ENCODE peak calls at places on chromosome 15, in nine cellular contexts. I, M, T, W, U, H, L, F and A are unnamed samples. For H3K36me3, the result is how much of the 10 kb centered on the place peaks cover.

GRCh38 chr15:72161351-72162132 is 36.0 kb downstream of the GRAMD2A start:
- DNase-seq in T (no peak), I (no peak), H (peak), W (no peak), M (no peak), L (no peak), F (no peak), U (peak), A (peak)

GRCh38 chr15:73564255-73564654 is 68.9 kb downstream of the NPTN start:
- DNase-seq in U (no peak), H (no peak), M (no peak), T (peak), I (no peak), W (no peak), F (peak), L (peak), A (peak)

GRCh38 chr15:70262591-70263274 is 165.0 kb upstream of the TLE3 start:
- DNase-seq in U (no peak), F (no peak), T (no peak), H (no peak), I (no peak), M (no peak), L (no peak), W (no peak), A (no peak)

GRCh38 chr15:74402873-74403589 is 30.7 kb downstream of the SEMA7A start:
- DNase-seq in F (no peak), U (peak), H (no peak), I (no peak), L (no peak), T (no peak), M (no peak), W (no peak), A (no peak)

GRCh38 chr15:65334586-65335231 is 30.2 kb downstream of the RNU5B-1 start:
- DNase-seq in T (no peak), U (no peak), L (no peak), F (peak), H (no peak), I (no peak), M (no peak), W (no peak), A (peak)

GRCh38 chr15:51366911-51367310 is 25.5 kb downstream of the GLDN start:
- DNase-seq in W (no peak), I (no peak), M (peak), L (peak), U (no peak), F (peak), T (peak), H (peak), A (no peak)

GRCh38 chr15:28260722-28261121 is 61.3 kb downstream of the HERC2 start:
- DNase-seq in U (no peak), F (no peak), H (no peak), T (no peak), L (no peak), W (no peak), M (no peak), I (peak), A (peak)

GRCh38 chr15:58469432-58470353 is 37.9 kb downstream of the LIPC start:
- DNase-seq in T (peak), U (no peak), W (no peak), H (no peak), M (peak), F (peak), L (peak), I (no peak), A (peak)

GRCh38 chr15:67783303-67783702 is 42.0 kb upstream of the SKOR1 start:
- DNase-seq in F (no peak), M (no peak), H (no peak), I (no peak), T (no peak), W (no peak), U (no peak), L (no peak), A (no peak)

GRCh38 chr15:79185199-79185598 is 94.6 kb upstream of the RASGRF1 start:
- DNase-seq in H (peak), U (no peak), W (no peak), I (no peak), L (no peak), T (no peak), M (no peak), F (no peak), A (peak)

GRCh38 chr15:70504305-70504951 is 258.9 kb downstream of the UACA start:
- DNase-seq in M (no peak), U (peak), I (peak), W (no peak), T (peak), H (peak), F (peak), L (peak), A (no peak)

GRCh38 chr15:28018291-28019044 is 80.6 kb downstream of the OCA2 start:
- DNase-seq in W (peak), H (no peak), L (no peak), T (no peak), F (no peak), M (no peak), I (no peak), U (no peak), A (no peak)

GRCh38 chr15:52727825-52728224 is 48.6 kb upstream of the ATOSA start:
- DNase-seq in U (no peak), H (no peak), I (no peak), W (no peak), M (no peak), T (peak), F (no peak), L (no peak), A (no peak)

GRCh38 chr15:55222588-55222987 is 25.8 kb upstream of the RSL24D1 start:
- DNase-seq in H (no peak), I (no peak), U (no peak), T (no peak), L (no peak), W (no peak), F (no peak), M (no peak), A (no peak)

GRCh38 chr15:97652700-97653167 is 307.8 kb upstream of the ARRDC4 start:
- DNase-seq in T (peak), M (no peak), I (peak), H (no peak), U (no peak), L (no peak), W (no peak), F (peak), A (peak)

GRCh38 chr15:98002874-98003273 is 42.4 kb downstream of the ARRDC4 start:
- DNase-seq in U (no peak), M (no peak), H (no peak), L (no peak), T (peak), F (no peak), W (no peak), I (no peak), A (no peak)

GRCh38 chr15:79673416-79674123 is 223.2 kb downstream of the MTHFS start:
- DNase-seq in M (no peak), F (peak), H (no peak), T (peak), I (no peak), W (no peak), U (no peak), L (peak), A (peak)

GRCh38 chr15:94327356-94327936 is 96.1 kb downstream of the MCTP2 start:
- DNase-seq in U (no peak), T (peak), I (no peak), F (peak), H (no peak), M (no peak), W (no peak), L (peak), A (peak)

GRCh38 chr15:31332020-31332680 is 5.5 kb downstream of the KLF13 start:
- DNase-seq in T (no peak), I (no peak), M (no peak), L (no peak), W (no peak), H (no peak), U (no peak), F (no peak), A (no peak)

GRCh38 chr15:40957581-40958051 is 4.3 kb downstream of the CHAC1 start:
- DNase-seq in W (no peak), L (no peak), U (no peak), T (no peak), H (peak), M (peak), F (no peak), I (peak), A (no peak)
- H3K27ac ChIP-seq in W (no peak), L (no peak), U (no peak), T (no peak), H (no peak), M (no peak), F (no peak), I (peak), A (no peak)

GRCh38 chr15:24971052-24971451 is 16.3 kb downstream of the SNRPN start:
- DNase-seq in T (no peak), W (no peak), I (no peak), F (no peak), H (no peak), U (no peak), L (no peak), M (no peak), A (no peak)
- H3K36me3 ChIP-seq in T (under half), W (half or more), I (half or more), F (half or more), H (under half), U (half or more), L (under half), M (under half), A (under half)

DNA sequence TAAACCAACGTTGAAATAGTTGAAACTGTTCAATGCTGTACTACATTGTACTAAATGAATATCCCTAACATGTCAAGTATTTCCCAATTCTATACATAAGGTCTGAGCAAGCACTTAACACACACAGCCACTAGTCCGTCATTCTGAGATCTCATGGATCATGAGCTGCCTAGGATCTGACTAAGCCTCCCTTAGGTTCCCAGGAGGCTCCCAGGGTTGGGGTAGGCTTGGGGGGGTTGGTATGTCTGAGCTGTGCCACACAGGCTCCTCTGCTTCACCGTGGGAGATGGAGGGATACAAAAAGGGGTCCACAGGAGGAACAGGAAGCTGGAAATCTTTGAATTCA is 5.9 kb downstream of the RASGRP1 start:
- DNase-seq in M (no peak), I (no peak), U (no peak), F (peak), W (no peak), L (peak), T (no peak), H (no peak), A (peak)
- H3K27ac ChIP-seq in M (no peak), I (no peak), U (no peak), F (no peak), W (no peak), L (no peak), T (no peak), H (no peak), A (no peak)

DNA sequence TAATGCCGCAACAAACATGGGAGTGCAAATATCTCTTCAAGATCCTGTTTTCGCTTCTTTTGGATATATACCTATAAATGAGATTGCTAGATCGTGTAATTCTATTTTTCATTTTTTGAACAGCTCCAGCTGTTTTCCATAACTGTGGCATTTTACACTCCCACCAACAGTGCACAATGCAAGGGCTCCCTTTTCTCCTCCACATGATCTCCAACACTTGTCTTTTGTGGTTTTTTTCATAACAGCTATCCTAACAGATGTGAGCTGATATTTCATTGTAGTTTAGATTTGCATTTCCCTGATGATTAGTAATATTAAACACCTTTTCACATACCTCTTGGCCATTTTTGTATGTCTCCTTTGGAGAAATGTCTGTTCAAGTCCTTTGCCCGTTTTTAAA is 58.6 kb upstream of the TJP1 start:
- DNase-seq in U (no peak), T (no peak), W (no peak), F (no peak), I (no peak), L (no peak), M (no peak), H (no peak), A (no peak)
- H3K36me3 ChIP-seq in U (under half), T (under half), W (under half), F (under half), I (under half), L (under half), M (under half), H (under half), A (under half)

GRCh38 chr15:39357478-39358268 is 223.2 kb upstream of the THBS1 start:
- DNase-seq in I (no peak), W (no peak), M (no peak), U (no peak), F (no peak), T (no peak), L (peak), H (no peak), A (no peak)
- H3K27ac ChIP-seq in I (peak), W (peak), M (peak), U (no peak), F (no peak), T (no peak), L (no peak), H (no peak), A (no peak)

GRCh38 chr15:34297059-34297458 is 40.5 kb downstream of the SLC12A6 start:
- DNase-seq in M (no peak), T (no peak), F (no peak), L (peak), W (no peak), I (no peak), U (no peak), H (no peak), A (no peak)

DNA sequence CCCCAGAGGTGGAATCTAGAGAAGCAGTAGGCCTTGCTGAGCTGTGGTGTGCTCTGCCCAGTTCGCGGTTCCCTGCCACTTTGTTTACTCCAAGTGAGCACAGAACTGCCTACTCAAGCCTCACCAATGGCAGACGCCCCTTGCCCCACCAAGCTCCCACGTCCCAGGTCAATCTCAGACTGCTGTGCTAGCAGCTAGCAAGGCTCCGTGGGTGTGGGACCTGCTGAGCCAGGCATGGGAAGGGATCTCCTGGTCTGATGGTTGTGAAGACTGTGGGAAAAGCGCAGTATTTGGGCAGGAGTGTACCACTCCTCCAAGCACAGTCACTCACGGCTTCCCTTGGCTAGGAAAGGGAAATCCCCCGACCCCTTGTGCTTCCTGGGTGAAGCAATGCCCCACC is 45.0 kb downstream of the SLC12A6 start:
- DNase-seq in F (no peak), I (no peak), L (no peak), H (no peak), M (no peak), W (no peak), T (no peak), U (no peak), A (no peak)
- H3K36me3 ChIP-seq in F (under half), I (under half), L (under half), H (under half), M (under half), W (under half), T (under half), U (under half), A (under half)

GRCh38 chr15:77414781-77415442 is 5.0 kb downstream of the PEAK1 start:
- DNase-seq in M (no peak), F (no peak), L (no peak), U (no peak), W (no peak), I (no peak), T (no peak), H (no peak), A (no peak)

GRCh38 chr15:77416954-77417353 is 3.0 kb downstream of the PEAK1 start:
- DNase-seq in H (no peak), L (no peak), F (no peak), T (no peak), U (no peak), I (no peak), W (no peak), M (no peak), A (no peak)

GRCh38 chr15:77413687-77414349 is 6.1 kb downstream of the PEAK1 start:
- DNase-seq in F (no peak), H (no peak), U (no peak), T (no peak), I (no peak), M (no peak), L (no peak), W (no peak), A (no peak)

GRCh38 chr15:77417642-77418041 is 2.3 kb downstream of the PEAK1 start:
- DNase-seq in M (no peak), W (no peak), U (no peak), T (no peak), L (peak), F (no peak), H (no peak), I (no peak), A (no peak)

GRCh38 chr15:77415450-77416448 is 4.2 kb downstream of the PEAK1 start:
- DNase-seq in M (no peak), I (no peak), H (no peak), T (no peak), W (no peak), L (peak), U (no peak), F (no peak), A (no peak)
- H3K27ac ChIP-seq in M (no peak), I (peak), H (no peak), T (no peak), W (no peak), L (no peak), U (peak), F (no peak), A (no peak)

DNA sequence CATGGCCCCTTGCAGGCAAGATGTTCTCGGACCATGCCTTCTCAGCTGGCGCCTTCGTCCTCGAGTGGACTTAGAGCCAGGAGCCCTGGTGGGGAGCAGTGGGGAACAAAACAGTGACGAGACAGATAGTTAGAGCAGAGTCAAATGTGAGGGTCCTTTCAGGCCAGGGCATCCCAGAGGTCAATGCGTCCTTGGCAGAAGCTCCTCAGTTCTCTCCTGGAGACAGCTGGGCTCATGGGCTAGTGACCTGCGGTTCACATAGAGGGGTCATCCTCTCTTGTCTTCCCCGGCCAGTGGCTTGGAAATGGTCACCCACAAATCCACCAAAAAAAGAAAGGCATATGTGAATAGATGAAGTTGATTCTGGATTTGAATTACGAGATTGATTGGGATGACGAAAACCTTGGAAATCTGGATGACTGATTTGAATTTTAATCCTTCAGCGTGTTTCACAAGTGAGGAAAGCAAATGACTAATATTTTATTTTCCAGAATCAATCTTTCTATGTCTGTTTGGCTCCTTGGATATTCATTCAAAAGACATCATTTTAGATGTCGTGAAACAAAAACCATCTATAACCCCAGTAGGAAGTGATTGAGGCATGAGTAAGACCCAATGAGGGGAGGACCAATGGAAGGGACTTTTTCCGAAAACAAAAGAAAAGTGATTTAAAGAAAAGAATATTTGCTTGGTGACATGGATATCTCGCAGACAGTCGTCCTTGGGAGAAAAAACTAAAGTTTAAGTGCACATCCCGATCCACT is 84.5 kb downstream of the ASB7 start:
- DNase-seq in U (no peak), T (no peak), M (no peak), I (no peak), W (no peak), H (no peak), L (peak), F (no peak), A (no peak)
- H3K36me3 ChIP-seq in U (under half), T (under half), M (under half), I (under half), W (under half), H (under half), L (under half), F (under half), A (under half)

DNA sequence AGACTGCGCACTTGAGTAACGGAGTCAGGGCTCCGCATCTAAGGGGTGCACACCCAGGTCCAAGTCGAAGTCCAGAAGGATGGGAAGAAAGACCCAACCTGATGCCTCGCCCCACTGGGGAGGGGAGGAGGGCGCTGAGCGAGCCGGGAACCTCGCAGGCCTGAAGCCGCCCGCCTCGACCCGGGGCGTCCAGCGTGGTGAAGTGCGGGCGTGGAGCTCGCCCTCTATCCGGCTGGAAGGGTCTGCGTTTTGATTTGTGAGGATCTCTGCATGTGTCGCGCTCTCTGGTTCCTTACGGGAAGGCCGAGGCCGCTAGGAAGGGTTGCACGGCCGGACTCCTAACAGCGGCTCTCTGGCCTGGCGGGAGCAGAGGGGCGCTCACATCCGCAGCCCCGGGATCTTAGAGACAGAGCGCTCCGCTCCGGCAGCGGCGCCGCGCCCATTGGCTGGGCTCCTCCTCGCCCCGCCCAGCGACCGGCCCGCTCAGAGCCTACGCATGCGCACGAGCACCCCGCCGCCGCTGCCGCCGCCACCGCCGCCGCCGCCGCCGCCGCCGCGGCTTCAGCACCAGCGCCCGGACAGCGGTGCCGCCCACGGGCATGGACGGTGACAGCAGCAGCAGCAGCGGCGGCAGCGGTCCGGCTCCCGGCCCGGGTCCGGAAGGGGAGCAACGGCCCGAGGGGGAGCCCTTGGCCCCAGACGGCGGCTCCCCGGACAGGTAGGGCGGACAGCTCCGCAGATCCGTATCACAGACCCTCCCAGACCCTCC is at the start of gene DISP2:
- DNase-seq in M (peak), H (peak), F (peak), I (peak), U (peak), W (peak), L (peak), T (peak), A (peak)
- H3K27ac ChIP-seq in M (no peak), H (no peak), F (no peak), I (peak), U (no peak), W (no peak), L (no peak), T (no peak), A (no peak)